ENCODE peak calls at places on chromosome 21, in five cellular contexts. P is Panc1; K is CD8-positive, alpha-beta T cell; B is PC-3; V is OCI-LY7. E is an unnamed sample.

GRCh38 chr21:26920055-26920454 is 46.8 kb downstream of the ADAMTS5 start:
- DNase-seq in B (no peak), P (no peak), K (no peak), V (no peak), E (no peak)

GRCh38 chr21:28336299-28336698 is 656.4 kb downstream of the LTN1 start:
- DNase-seq in P (no peak), V (peak; percentile 43), K (no peak), B (peak; percentile 76), E (no peak)

GRCh38 chr21:15686506-15686905 is 43.3 kb upstream of the USP25 start:
- DNase-seq in P (no peak), V (no peak), B (no peak), K (no peak), E (no peak)

GRCh38 chr21:34012640-34013039 is 60.7 kb upstream of the MRPS6 start:
- DNase-seq in K (no peak), V (no peak), P (no peak), B (no peak), E (no peak)

GRCh38 chr21:32412998-32413504 is 545 bp downstream of the EVA1C start:
- DNase-seq in K (no peak), P (no peak), B (peak; percentile 65), V (no peak), E (no peak)

GRCh38 chr21:29334717-29335428 is 36.2 kb downstream of the BACH1 start:
- DNase-seq in B (no peak), V (no peak), K (no peak), P (no peak), E (no peak)

GRCh38 chr21:35164971-35165483 is 115.9 kb upstream of the RUNX1 start:
- DNase-seq in K (no peak), P (no peak), V (no peak), B (no peak), E (no peak)

GRCh38 chr21:43603641-43604504 is 55.4 kb downstream of the HSF2BP start:
- DNase-seq in V (no peak), K (no peak), B (no peak), P (no peak), E (no peak)

GRCh38 chr21:33078907-33079582 is 9.1 kb downstream of the OLIG1 start:
- DNase-seq in V (no peak), B (peak; percentile 86), P (peak; percentile 0), K (peak; percentile 14), E (peak; percentile 73)

GRCh38 chr21:32812035-32812434 is 40.5 kb upstream of the PAXBP1 start:
- DNase-seq in P (no peak), K (no peak), B (no peak), V (no peak), E (no peak)

GRCh38 chr21:32712043-32712442 is 15.8 kb downstream of the SYNJ1 start:
- DNase-seq in V (peak; percentile 73), B (no peak), P (no peak), K (no peak), E (peak; percentile 69)

GRCh38 chr21:28974531-28975227 is 18.0 kb downstream of the LTN1 start:
- DNase-seq in K (no peak), V (no peak), B (no peak), P (no peak), E (no peak)

GRCh38 chr21:34544032-34544496 is 32.1 kb upstream of the KCNE1 start:
- DNase-seq in B (peak; percentile 93), P (no peak), K (peak; percentile 34), V (peak; percentile 77), E (peak; percentile 42)

GRCh38 chr21:45788635-45789506 is 145.3 kb downstream of the PCBP3 start:
- DNase-seq in P (no peak), K (no peak), B (no peak), V (no peak), E (no peak)

GRCh38 chr21:43588957-43589356 is 70.3 kb downstream of the HSF2BP start:
- DNase-seq in K (no peak), V (no peak), P (no peak), B (no peak), E (no peak)

GRCh38 chr21:33685613-33686197 is 43.4 kb downstream of the ITSN1 start:
- DNase-seq in K (no peak), P (no peak), B (peak; percentile 24), V (no peak), E (no peak)

GRCh38 chr21:27713159-27714109 is 746.5 kb upstream of the ADAMTS5 start:
- DNase-seq in K (no peak), V (no peak), P (no peak), B (peak; percentile 50), E (no peak)

GRCh38 chr21:32335601-32336575 is 37.2 kb downstream of the MRAP start:
- DNase-seq in V (no peak), P (no peak), K (no peak), B (no peak), E (no peak)

GRCh38 chr21:45910548-45911221 is 70.9 kb upstream of the COL6A1 start:
- DNase-seq in B (no peak), P (no peak), K (no peak), V (no peak), E (no peak)

GRCh38 chr21:14758849-14759248 is 212.7 kb upstream of the SAMSN1 start:
- DNase-seq in P (no peak), B (no peak), K (no peak), V (no peak), E (no peak)

GRCh38 chr21:38643404-38644023 is 145.2 kb upstream of the ERG start:
- DNase-seq in P (no peak), V (no peak), K (no peak), B (no peak), E (no peak)

GRCh38 chr21:43643193-43643592 is 16.1 kb downstream of the HSF2BP start:
- DNase-seq in P (no peak), V (no peak), B (no peak), K (no peak), E (no peak)

GRCh38 chr21:27149034-27149433 is 182.1 kb upstream of the ADAMTS5 start:
- DNase-seq in K (no peak), B (no peak), P (no peak), V (no peak), E (no peak)

GRCh38 chr21:33937931-33938339 is 22.3 kb upstream of the ATP5PO start:
- DNase-seq in V (no peak), P (no peak), K (peak; percentile 44), B (no peak), E (no peak)

GRCh38 chr21:32330784-32331311 is 32.2 kb downstream of the MRAP start:
- DNase-seq in V (no peak), B (no peak), P (no peak), K (no peak), E (no peak)

GRCh38 chr21:14862794-14863720 is 201.7 kb downstream of the NRIP1 start:
- DNase-seq in P (no peak), K (peak; percentile 10), V (peak; percentile 18), B (peak; percentile 49), E (no peak)

GRCh38 chr21:34846601-34847112 is 177.9 kb downstream of the CLIC6 start:
- DNase-seq in P (no peak), B (peak; percentile 93), K (no peak), V (no peak), E (no peak)

GRCh38 chr21:29025328-29025713 is 853 bp downstream of the USP16 start:
- DNase-seq in K (no peak), V (no peak), B (peak; percentile 39), P (no peak), E (no peak)

GRCh38 chr21:45801129-45801735 is 157.7 kb downstream of the PCBP3 start:
- DNase-seq in P (no peak), V (no peak), K (no peak), B (no peak), E (no peak)

GRCh38 chr21:34974162-34974981 is 74.7 kb downstream of the RUNX1 start:
- DNase-seq in B (no peak), P (no peak), K (peak; percentile 36), V (peak; percentile 73), E (peak; percentile 68)

GRCh38 chr21:39660596-39660995 is 47.9 kb downstream of the B3GALT5 start:
- DNase-seq in K (no peak), P (no peak), V (no peak), B (peak; percentile 61), E (no peak)

GRCh38 chr21:39659070-39659815 is 46.5 kb downstream of the B3GALT5 start:
- DNase-seq in K (no peak), P (no peak), B (no peak), V (no peak), E (no peak)

GRCh38 chr21:39661740-39662139 is 49.0 kb downstream of the B3GALT5 start:
- DNase-seq in V (no peak), B (no peak), K (no peak), P (no peak), E (no peak)

GRCh38 chr21:39661121-39661520 is 48.4 kb downstream of the B3GALT5 start:
- DNase-seq in V (no peak), B (no peak), K (no peak), P (no peak), E (no peak)

GRCh38 chr21:39660191-39660590 is 47.5 kb downstream of the B3GALT5 start:
- DNase-seq in B (peak; percentile 25), V (no peak), K (no peak), P (no peak), E (no peak)
- H3K4me3 ChIP-seq in B (no peak overlapping the region), V (no peak overlapping the region), K (no peak overlapping the region), P (no peak overlapping the region), E (no peak overlapping the region)

DNA sequence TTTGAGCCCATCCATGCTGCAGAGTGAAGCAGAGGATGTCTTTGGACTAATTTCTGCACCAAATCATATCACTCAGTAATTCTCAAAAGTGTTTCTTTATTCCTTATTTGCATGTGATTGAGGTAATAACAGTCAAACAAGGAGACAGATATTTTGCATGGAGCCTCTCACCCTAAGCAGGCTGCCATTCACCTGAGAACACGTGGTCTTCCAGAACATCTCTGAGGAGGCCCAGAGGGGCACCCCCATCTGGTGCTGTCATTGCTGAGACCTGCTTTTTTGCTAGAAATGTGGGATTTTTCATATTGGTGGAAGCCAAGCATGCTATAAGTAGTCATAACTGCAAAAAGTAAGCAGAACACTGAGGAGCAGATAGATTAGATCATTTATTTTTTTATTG is 7.7 kb downstream of the SLC37A1 start:
- DNase-seq in P (no peak), K (no peak), V (no peak), B (no peak), E (no peak)
- H3K36me3 ChIP-seq in P (no peaks in the 10 kb centered on the region), K (peaks cover 6% of the 10 kb centered on the region), V (peaks cover 86% of the 10 kb centered on the region), B (peaks cover 40% of the 10 kb centered on the region), E (peaks cover 16% of the 10 kb centered on the region)

DNA sequence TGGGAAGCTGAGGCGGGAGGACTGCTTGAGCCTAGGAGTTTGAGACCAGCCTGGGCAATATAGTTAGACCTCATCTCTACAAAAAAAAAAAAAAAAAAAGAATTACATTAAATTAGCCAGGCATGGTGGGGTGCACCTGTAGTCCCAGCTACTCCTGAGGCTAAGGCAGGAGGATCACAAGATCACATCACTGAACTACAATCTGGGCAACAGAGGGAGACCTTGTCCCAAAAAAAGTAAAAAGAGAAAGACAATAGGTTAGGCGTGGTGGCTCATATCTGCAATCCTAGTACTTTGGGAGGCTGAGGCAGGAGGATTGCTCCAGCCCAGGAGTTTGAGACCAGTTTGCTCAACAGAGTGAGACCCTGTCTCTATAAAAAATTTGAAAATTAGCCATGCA is 130.3 kb downstream of the TIAM1 start:
- DNase-seq in B (peak; percentile 46), K (no peak), P (no peak), V (no peak), E (no peak)
- TF ChIP-seq CTCF in B (no peak), K (peak; percentile 25), P (peak; percentile 24), V (no peak), E (peak; percentile 4)

DNA sequence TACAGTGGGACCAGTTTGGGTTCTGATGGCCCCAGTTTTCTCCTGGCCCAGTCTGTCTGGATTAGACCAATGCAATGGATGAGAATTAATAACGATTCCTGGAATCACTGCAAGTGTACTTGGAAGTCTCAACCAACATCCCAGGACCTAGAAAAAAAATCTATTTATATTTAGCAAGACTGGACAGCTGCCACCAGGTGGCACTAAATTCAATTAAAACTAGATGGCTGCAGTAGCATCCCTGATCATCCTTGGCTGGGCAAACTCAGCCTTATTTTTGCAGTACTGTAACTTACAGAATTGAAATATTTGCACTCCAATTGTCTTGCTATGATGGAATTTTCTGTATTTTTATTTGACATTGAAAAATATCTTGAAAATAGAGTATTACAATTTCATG is 165.7 kb downstream of the NCAM2 start:
- DNase-seq in P (peak; percentile 25), B (peak; percentile 72), V (peak; percentile 51), K (peak; percentile 26), E (no peak)
- H3K4me3 ChIP-seq in P (no peak overlapping the region), B (no peak overlapping the region), V (no peak overlapping the region), K (no peak overlapping the region), E (no peak overlapping the region)